ENCODE peak calls at places on chromosomes 1 and 21, in seven cellular contexts. One of them, this sample, is unnamed.

GRCh38 chr1:208235983-208236761 is 8.0 kb downstream of the PLXNA2 start:
- DNase-seq in RWPE2: no peak
- DNase-seq in fibroblast of lung: peak; percentile 80
- DNase-seq in NCI-H2029: peak; percentile 21
- DNase-seq in mesothelial cell of epicardium: no peak
- DNase-seq in activated CD4-positive, alpha-beta T cell treated with anti-CD3 and anti-CD28 coated beads for 24 hours: no peak
- DNase-seq in effector CD8-positive, alpha-beta T cell: no peak
- DNase-seq in this sample: peak; percentile 59

GRCh38 chr1:155205035-155205434 is 2.7 kb downstream of the THBS3 start:
- DNase-seq in RWPE2: no peak
- DNase-seq in fibroblast of lung: no peak
- DNase-seq in NCI-H2029: no peak
- DNase-seq in mesothelial cell of epicardium: no peak
- DNase-seq in activated CD4-positive, alpha-beta T cell treated with anti-CD3 and anti-CD28 coated beads for 24 hours: no peak
- DNase-seq in effector CD8-positive, alpha-beta T cell: no peak
- DNase-seq in this sample: no peak

GRCh38 chr1:239587066-239587465 is 200.7 kb downstream of the CHRM3 start:
- DNase-seq in RWPE2: no peak
- DNase-seq in fibroblast of lung: no peak
- DNase-seq in NCI-H2029: no peak
- DNase-seq in mesothelial cell of epicardium: no peak
- DNase-seq in activated CD4-positive, alpha-beta T cell treated with anti-CD3 and anti-CD28 coated beads for 24 hours: no peak
- DNase-seq in effector CD8-positive, alpha-beta T cell: no peak
- DNase-seq in this sample: no peak

GRCh38 chr1:147892731-147893214 is 9.8 kb upstream of the GJA8 start:
- DNase-seq in RWPE2: no peak
- DNase-seq in fibroblast of lung: peak; percentile 47
- DNase-seq in NCI-H2029: peak; percentile 21
- DNase-seq in mesothelial cell of epicardium: no peak
- DNase-seq in activated CD4-positive, alpha-beta T cell treated with anti-CD3 and anti-CD28 coated beads for 24 hours: no peak
- DNase-seq in effector CD8-positive, alpha-beta T cell: no peak
- DNase-seq in this sample: peak; percentile 48

GRCh38 chr21:45333583-45334121 is 46.0 kb upstream of the POFUT2 start:
- DNase-seq in RWPE2: peak; percentile 65
- DNase-seq in fibroblast of lung: peak; percentile 48
- DNase-seq in NCI-H2029: no peak
- DNase-seq in mesothelial cell of epicardium: no peak
- DNase-seq in activated CD4-positive, alpha-beta T cell treated with anti-CD3 and anti-CD28 coated beads for 24 hours: no peak
- DNase-seq in effector CD8-positive, alpha-beta T cell: no peak
- DNase-seq in this sample: no peak

GRCh38 chr1:168217664-168218063 is 8.1 kb upstream of the SFT2D2 start:
- DNase-seq in RWPE2: no peak
- DNase-seq in fibroblast of lung: no peak
- DNase-seq in NCI-H2029: no peak
- DNase-seq in mesothelial cell of epicardium: no peak
- DNase-seq in activated CD4-positive, alpha-beta T cell treated with anti-CD3 and anti-CD28 coated beads for 24 hours: no peak
- DNase-seq in effector CD8-positive, alpha-beta T cell: no peak
- DNase-seq in this sample: no peak

GRCh38 chr1:117842408-117843170 is 86.8 kb downstream of the GDAP2 start:
- DNase-seq in RWPE2: no peak
- DNase-seq in fibroblast of lung: no peak
- DNase-seq in NCI-H2029: no peak
- DNase-seq in mesothelial cell of epicardium: no peak
- DNase-seq in activated CD4-positive, alpha-beta T cell treated with anti-CD3 and anti-CD28 coated beads for 24 hours: no peak
- DNase-seq in effector CD8-positive, alpha-beta T cell: no peak
- DNase-seq in this sample: no peak

GRCh38 chr1:30165116-30165515 is 558.3 kb downstream of the MATN1 start:
- DNase-seq in RWPE2: no peak
- DNase-seq in fibroblast of lung: no peak
- DNase-seq in NCI-H2029: no peak
- DNase-seq in mesothelial cell of epicardium: no peak
- DNase-seq in activated CD4-positive, alpha-beta T cell treated with anti-CD3 and anti-CD28 coated beads for 24 hours: no peak
- DNase-seq in effector CD8-positive, alpha-beta T cell: no peak
- DNase-seq in this sample: no peak

GRCh38 chr1:182217967-182218366 is 156.5 kb upstream of the ZNF648 start:
- DNase-seq in RWPE2: no peak
- DNase-seq in fibroblast of lung: no peak
- DNase-seq in NCI-H2029: no peak
- DNase-seq in mesothelial cell of epicardium: no peak
- DNase-seq in activated CD4-positive, alpha-beta T cell treated with anti-CD3 and anti-CD28 coated beads for 24 hours: no peak
- DNase-seq in effector CD8-positive, alpha-beta T cell: no peak
- DNase-seq in this sample: no peak

GRCh38 chr1:203169770-203170520 is 5.7 kb downstream of the MYBPH start:
- DNase-seq in RWPE2: no peak
- DNase-seq in fibroblast of lung: no peak
- DNase-seq in NCI-H2029: no peak
- DNase-seq in mesothelial cell of epicardium: no peak
- DNase-seq in activated CD4-positive, alpha-beta T cell treated with anti-CD3 and anti-CD28 coated beads for 24 hours: no peak
- DNase-seq in effector CD8-positive, alpha-beta T cell: no peak
- DNase-seq in this sample: no peak

GRCh38 chr1:147168626-147169058 is 3.6 kb downstream of the PRKAB2 start:
- DNase-seq in RWPE2: no peak
- DNase-seq in fibroblast of lung: peak; percentile 52
- DNase-seq in NCI-H2029: no peak
- DNase-seq in mesothelial cell of epicardium: no peak
- DNase-seq in activated CD4-positive, alpha-beta T cell treated with anti-CD3 and anti-CD28 coated beads for 24 hours: no peak
- DNase-seq in effector CD8-positive, alpha-beta T cell: no peak
- DNase-seq in this sample: no peak

GRCh38 chr1:221751267-221751887 is 9.5 kb upstream of the DUSP10 start:
- DNase-seq in RWPE2: no peak
- DNase-seq in fibroblast of lung: no peak
- DNase-seq in NCI-H2029: no peak
- DNase-seq in mesothelial cell of epicardium: no peak
- DNase-seq in activated CD4-positive, alpha-beta T cell treated with anti-CD3 and anti-CD28 coated beads for 24 hours: no peak
- DNase-seq in effector CD8-positive, alpha-beta T cell: no peak
- DNase-seq in this sample: no peak

This sample was measured in fibroblast of gingiva.